ENCODE peak calls at places on chromosomes 16 and 17, in six cellular contexts. U, Z, B, X, T and J are unnamed samples.

GRCh38 chr17:48499248-48499647 is 31.6 kb downstream of the HOXB1 start:
- DNase-seq in U (no peak), Z (no peak), B (no peak), X (no peak), T (no peak), J (no peak)

GRCh38 chr17:45771473-45771959 is 12.6 kb upstream of the CRHR1 start:
- DNase-seq in U (no peak), Z (no peak), B (no peak), X (no peak), T (no peak), J (no peak)

GRCh38 chr16:72664122-72664479 is 383.8 kb downstream of the ZFHX3 start:
- DNase-seq in U (no peak), Z (no peak), B (no peak), X (no peak), T (no peak), J (no peak)

GRCh38 chr17:9389116-9389515 is 186.5 kb downstream of the STX8 start:
- DNase-seq in U (no peak), Z (no peak), B (peak), X (peak), T (peak), J (no peak)

GRCh38 chr17:80482555-80483308 is 6.3 kb upstream of the NPTX1 start:
- DNase-seq in U (no peak), Z (no peak), B (no peak), X (peak), T (no peak), J (no peak)

GRCh38 chr16:31242197-31242596 is 17.6 kb upstream of the ITGAM start:
- DNase-seq in U (no peak), Z (no peak), B (no peak), X (no peak), T (no peak), J (no peak)

GRCh38 chr17:4741544-4741943 is 1.8 kb upstream of the CXCL16 start:
- DNase-seq in U (no peak), Z (no peak), B (no peak), X (no peak), T (no peak), J (no peak)

GRCh38 chr17:15354256-15354655 is 12.9 kb upstream of the TEKT3 start:
- DNase-seq in U (no peak), Z (no peak), B (no peak), X (no peak), T (no peak), J (no peak)

GRCh38 chr17:43846963-43847369 is at the start of gene CD300LG:
- DNase-seq in U (peak), Z (no peak), B (no peak), X (no peak), T (no peak), J (no peak)

GRCh38 chr16:69848635-69849545 is 86.8 kb downstream of the WWP2 start:
- DNase-seq in U (peak), Z (peak), B (peak), X (no peak), T (peak), J (peak)

GRCh38 chr16:88963583-88963982 is 13.4 kb downstream of the CBFA2T3 start:
- DNase-seq in U (no peak), Z (no peak), B (no peak), X (no peak), T (no peak), J (no peak)

GRCh38 chr16:75385507-75386152 is 47.7 kb downstream of the CFDP1 start:
- DNase-seq in U (no peak), Z (no peak), B (peak), X (peak), T (peak), J (no peak)

GRCh38 chr17:29591737-29592624 is 951 bp upstream of the ANKRD13B start:
- DNase-seq in U (peak), Z (peak), B (peak), X (peak), T (peak), J (peak)

GRCh38 chr16:47019563-47019962 is 46.1 kb upstream of the DNAJA2 start:
- DNase-seq in U (no peak), Z (no peak), B (peak), X (peak), T (no peak), J (no peak)

GRCh38 chr17:77695386-77695785 is 263.1 kb upstream of the TNRC6C start:
- DNase-seq in U (peak), Z (no peak), B (no peak), X (no peak), T (no peak), J (no peak)